ENCODE peak calls at places on chromosomes 5 and 9, in ten cellular contexts. W, E, I, R, B, N, U, V, K and S are unnamed samples.

GRCh38 chr9:5364294-5364990 is 24.8 kb upstream of the RLN1 start:
- DNase-seq in W (no peak), I (no peak), R (no peak), E (no peak), B (no peak), K (peak), U (no peak), V (no peak), N (no peak), S (peak)

GRCh38 chr5:33023649-33024048 is 312.5 kb downstream of the NPR3 start:
- DNase-seq in V (no peak), W (no peak), U (no peak), N (no peak), E (no peak), R (no peak), I (no peak), B (no peak), K (no peak), S (no peak)

GRCh38 chr9:4022435-4023067 is 277.3 kb downstream of the GLIS3 start:
- DNase-seq in N (no peak), I (no peak), R (no peak), V (no peak), E (no peak), W (no peak), U (peak), B (no peak), K (no peak), S (no peak)

GRCh38 chr9:125959980-125960619 is 212.9 kb downstream of the PBX3 start:
- DNase-seq in W (no peak), V (no peak), R (no peak), U (no peak), I (no peak), B (no peak), E (no peak), N (no peak), K (no peak), S (no peak)

GRCh38 chr5:112160652-112161391 is 258.3 kb downstream of the EPB41L4A start:
- DNase-seq in B (peak), R (peak), K (peak), W (peak), U (peak), V (peak), N (peak), I (peak), E (peak), S (peak)

GRCh38 chr5:31632460-31632859 is 6.5 kb upstream of the PDZD2 start:
- DNase-seq in B (no peak), I (no peak), V (no peak), K (no peak), U (no peak), W (no peak), N (no peak), R (no peak), E (no peak), S (no peak)

GRCh38 chr5:155728857-155729683 is 597.9 kb upstream of the SGCD start:
- DNase-seq in K (peak), E (no peak), B (no peak), U (peak), N (peak), I (no peak), W (no peak), R (no peak), V (peak), S (no peak)

GRCh38 chr5:144369001-144369400 is 198.3 kb downstream of the KCTD16 start:
- DNase-seq in E (no peak), K (no peak), B (no peak), V (no peak), W (no peak), I (no peak), U (peak), N (no peak), R (no peak), S (no peak)

GRCh38 chr9:35906923-35907699 is 1.1 kb downstream of the HRCT1 start:
- DNase-seq in W (no peak), I (no peak), B (peak), R (no peak), U (no peak), K (no peak), E (no peak), V (no peak), N (no peak), S (no peak)

GRCh38 chr5:92353107-92354030 is 970.3 kb upstream of the ARRDC3 start:
- DNase-seq in K (no peak), E (no peak), V (no peak), I (no peak), W (no peak), B (no peak), R (no peak), U (no peak), N (peak), S (no peak)